ENCODE peak calls at places on chromosomes 16 and 17, in seven cellular contexts. P is NCI-H1436; X is Peyer's patch; J is activated CD4-positive, CD25-positive, alpha-beta regulatory T cell; V is AG09319; E is Calu3; O is SW 1271. D is an unnamed sample.

GRCh38 chr17:80284631-80285030 is 24.0 kb downstream of the RNF213 start:
- DNase-seq in P (no peak), X (no peak), J (no peak), V (no peak), E (no peak), O (no peak), D (no peak)

GRCh38 chr16:10992797-10993196 is 48.4 kb downstream of the CLEC16A start:
- DNase-seq in P (no peak), X (no peak), J (no peak), V (no peak), E (peak; percentile 87), O (no peak), D (no peak)

GRCh38 chr17:72968798-72969197 is 123.7 kb downstream of the SLC39A11 start:
- DNase-seq in P (no peak), X (no peak), J (no peak), V (no peak), E (no peak), O (no peak), D (no peak)

GRCh38 chr17:82696916-82697807 is 1.3 kb downstream of the RAB40B start:
- DNase-seq in P (no peak), X (no peak), J (no peak), V (no peak), E (peak; percentile 34), O (no peak), D (no peak)

GRCh38 chr16:22073350-22073749 is 19.0 kb upstream of the VWA3A start:
- DNase-seq in P (no peak), X (no peak), J (no peak), V (no peak), E (no peak), O (no peak), D (no peak)

GRCh38 chr17:12020595-12021590 is at the start of gene MAP2K4:
- DNase-seq in P (peak; percentile 76), X (peak; percentile 97), J (peak; percentile 87), V (peak; percentile 73), E (peak; percentile 91), O (peak; percentile 22), D (peak; percentile 96)

GRCh38 chr17:47844230-47844629 is 3.2 kb upstream of the SCRN2 start:
- DNase-seq in P (no peak), X (no peak), J (no peak), V (no peak), E (no peak), O (no peak), D (no peak)

GRCh38 chr17:77831497-77832179 is 126.9 kb upstream of the TNRC6C start:
- DNase-seq in P (no peak), X (peak; percentile 29), J (no peak), V (no peak), E (peak; percentile 43), O (no peak), D (peak; percentile 19)

GRCh38 chr17:75707096-75707720 is 14.1 kb upstream of the ITGB4 start:
- DNase-seq in P (no peak), X (no peak), J (no peak), V (no peak), E (peak; percentile 78), O (peak; percentile 67), D (no peak)

GRCh38 chr16:69381231-69381630 is 4.6 kb downstream of the TERF2 start:
- DNase-seq in P (no peak), X (no peak), J (no peak), V (no peak), E (no peak), O (no peak), D (no peak)

GRCh38 chr16:53211253-53211652 is 156.5 kb downstream of the CHD9 start:
- DNase-seq in P (no peak), X (no peak), J (no peak), V (no peak), E (no peak), O (no peak), D (no peak)

GRCh38 chr17:42928714-42929496 is 28.3 kb downstream of the G6PC1 start:
- DNase-seq in P (peak; percentile 61), X (no peak), J (no peak), V (peak; percentile 72), E (peak; percentile 62), O (no peak), D (no peak)

GRCh38 chr16:582218-582613 is 7.7 kb upstream of the RAB40C start:
- DNase-seq in P (no peak), X (no peak), J (no peak), V (no peak), E (no peak), O (no peak), D (no peak)

GRCh38 chr17:61411944-61412859 is 12.6 kb downstream of the TBX2 start:
- DNase-seq in P (peak; percentile 84), X (peak; percentile 87), J (peak; percentile 66), V (peak; percentile 75), E (peak; percentile 78), O (no peak), D (peak; percentile 92)

D was measured in upper lobe of right lung.